ENCODE peak calls at places on chromosome 11, in six cellular contexts. One of them, this sample, is unnamed.

GRCh38 chr11:7527029-7527428 is 13.2 kb downstream of the PPFIBP2 start:
- DNase-seq in cardiac muscle cell: no peak
- DNase-seq in kidney: no peak
- DNase-seq in endodermal cell: no peak
- DNase-seq in Caco-2: no peak
- DNase-seq in uterus: no peak
- DNase-seq in this sample: no peak

GRCh38 chr11:134373591-134374052 is 38.4 kb downstream of the B3GAT1 start:
- DNase-seq in cardiac muscle cell: no peak
- DNase-seq in kidney: peak; percentile 47
- DNase-seq in endodermal cell: no peak
- DNase-seq in Caco-2: no peak
- DNase-seq in uterus: no peak
- DNase-seq in this sample: peak; percentile 29

GRCh38 chr11:60870276-60870675 is 2.9 kb downstream of the ZP1 start:
- DNase-seq in cardiac muscle cell: no peak
- DNase-seq in kidney: no peak
- DNase-seq in endodermal cell: peak; percentile 60
- DNase-seq in Caco-2: no peak
- DNase-seq in uterus: no peak
- DNase-seq in this sample: peak; percentile 14

GRCh38 chr11:14578551-14578956 is 58.4 kb upstream of the PSMA1 start:
- DNase-seq in cardiac muscle cell: peak; percentile 5
- DNase-seq in kidney: no peak
- DNase-seq in endodermal cell: no peak
- DNase-seq in Caco-2: no peak
- DNase-seq in uterus: no peak
- DNase-seq in this sample: no peak

GRCh38 chr11:113730887-113731726 is 25.0 kb upstream of the TMPRSS5 start:
- DNase-seq in cardiac muscle cell: peak; percentile 79
- DNase-seq in kidney: no peak
- DNase-seq in endodermal cell: peak; percentile 81
- DNase-seq in Caco-2: peak; percentile 83
- DNase-seq in uterus: peak; percentile 24
- DNase-seq in this sample: no peak

GRCh38 chr11:14519692-14520085 is 497 bp downstream of the PSMA1 start:
- DNase-seq in cardiac muscle cell: no peak
- DNase-seq in kidney: no peak
- DNase-seq in endodermal cell: no peak
- DNase-seq in Caco-2: no peak
- DNase-seq in uterus: no peak
- DNase-seq in this sample: no peak

GRCh38 chr11:86519064-86519911 is 144.6 kb downstream of the CCDC81 start:
- DNase-seq in cardiac muscle cell: peak; percentile 42
- DNase-seq in kidney: no peak
- DNase-seq in endodermal cell: no peak
- DNase-seq in Caco-2: no peak
- DNase-seq in uterus: peak; percentile 31
- DNase-seq in this sample: no peak

GRCh38 chr11:1838426-1839131 is at the start of gene TNNI2:
- DNase-seq in cardiac muscle cell: no peak
- DNase-seq in kidney: peak; percentile 74
- DNase-seq in endodermal cell: no peak
- DNase-seq in Caco-2: no peak
- DNase-seq in uterus: no peak
- DNase-seq in this sample: peak; percentile 52

GRCh38 chr11:12149672-12150225 is 39.4 kb downstream of the MICAL2 start:
- DNase-seq in cardiac muscle cell: no peak
- DNase-seq in kidney: no peak
- DNase-seq in endodermal cell: no peak
- DNase-seq in Caco-2: no peak
- DNase-seq in uterus: no peak
- DNase-seq in this sample: no peak

GRCh38 chr11:15969281-15969680 is 387.1 kb downstream of the SOX6 start:
- DNase-seq in cardiac muscle cell: peak; percentile 54
- DNase-seq in kidney: no peak
- DNase-seq in endodermal cell: peak; percentile 53
- DNase-seq in Caco-2: no peak
- DNase-seq in uterus: peak; percentile 41
- DNase-seq in this sample: no peak

GRCh38 chr11:128544625-128545024 is 42.7 kb downstream of the ETS1 start:
- DNase-seq in cardiac muscle cell: no peak
- DNase-seq in kidney: no peak
- DNase-seq in endodermal cell: no peak
- DNase-seq in Caco-2: no peak
- DNase-seq in uterus: no peak
- DNase-seq in this sample: no peak

GRCh38 chr11:124586247-124586860 is 16.6 kb downstream of the OR8A1 start:
- DNase-seq in cardiac muscle cell: peak; percentile 67
- DNase-seq in kidney: no peak
- DNase-seq in endodermal cell: peak; percentile 84
- DNase-seq in Caco-2: peak; percentile 59
- DNase-seq in uterus: no peak
- DNase-seq in this sample: peak; percentile 59

GRCh38 chr11:132072044-132072879 is 701.8 kb downstream of the NTM start:
- DNase-seq in cardiac muscle cell: no peak
- DNase-seq in kidney: no peak
- DNase-seq in endodermal cell: no peak
- DNase-seq in Caco-2: no peak
- DNase-seq in uterus: no peak
- DNase-seq in this sample: no peak

GRCh38 chr11:37952035-37952434 is 1354.0 kb upstream of the RAG2 start:
- DNase-seq in cardiac muscle cell: no peak
- DNase-seq in kidney: no peak
- DNase-seq in endodermal cell: no peak
- DNase-seq in Caco-2: no peak
- DNase-seq in uterus: no peak
- DNase-seq in this sample: no peak

GRCh38 chr11:132126973-132127900 is 756.8 kb downstream of the NTM start:
- DNase-seq in cardiac muscle cell: peak; percentile 21
- DNase-seq in kidney: no peak
- DNase-seq in endodermal cell: peak; percentile 78
- DNase-seq in Caco-2: no peak
- DNase-seq in uterus: no peak
- DNase-seq in this sample: no peak

GRCh38 chr11:115458877-115459276 is 45.3 kb downstream of the CADM1 start:
- DNase-seq in cardiac muscle cell: no peak
- DNase-seq in kidney: no peak
- DNase-seq in endodermal cell: no peak
- DNase-seq in Caco-2: no peak
- DNase-seq in uterus: no peak
- DNase-seq in this sample: no peak

GRCh38 chr11:126588630-126589491 is 233.4 kb downstream of the ST3GAL4 start:
- DNase-seq in cardiac muscle cell: no peak
- DNase-seq in kidney: no peak
- DNase-seq in endodermal cell: no peak
- DNase-seq in Caco-2: no peak
- DNase-seq in uterus: no peak
- DNase-seq in this sample: no peak

GRCh38 chr11:102387056-102387781 is 40.2 kb downstream of the BIRC2 start:
- DNase-seq in cardiac muscle cell: no peak
- DNase-seq in kidney: no peak
- DNase-seq in endodermal cell: no peak
- DNase-seq in Caco-2: no peak
- DNase-seq in uterus: no peak
- DNase-seq in this sample: no peak

GRCh38 chr11:25702417-25702816 is 629.5 kb upstream of the ANO3 start:
- DNase-seq in cardiac muscle cell: no peak
- DNase-seq in kidney: no peak
- DNase-seq in endodermal cell: no peak
- DNase-seq in Caco-2: no peak
- DNase-seq in uterus: no peak
- DNase-seq in this sample: no peak

GRCh38 chr11:124670732-124671131 is 2.8 kb downstream of the SIAE start:
- DNase-seq in cardiac muscle cell: no peak
- DNase-seq in kidney: no peak
- DNase-seq in endodermal cell: no peak
- DNase-seq in Caco-2: no peak
- DNase-seq in uterus: no peak
- DNase-seq in this sample: no peak

GRCh38 chr11:75443043-75443442 is 10.0 kb upstream of the KLHL35 start:
- DNase-seq in cardiac muscle cell: no peak
- DNase-seq in kidney: no peak
- DNase-seq in endodermal cell: no peak
- DNase-seq in Caco-2: no peak
- DNase-seq in uterus: no peak
- DNase-seq in this sample: no peak

GRCh38 chr11:73172992-73173656 is 31.0 kb upstream of the FCHSD2 start:
- DNase-seq in cardiac muscle cell: peak; percentile 21
- DNase-seq in kidney: peak; percentile 14
- DNase-seq in endodermal cell: no peak
- DNase-seq in Caco-2: peak; percentile 82
- DNase-seq in uterus: no peak
- DNase-seq in this sample: no peak

GRCh38 chr11:73175551-73176144 is 33.5 kb upstream of the FCHSD2 start:
- DNase-seq in cardiac muscle cell: peak; percentile 41
- DNase-seq in kidney: no peak
- DNase-seq in endodermal cell: no peak
- DNase-seq in Caco-2: peak; percentile 44
- DNase-seq in uterus: no peak
- DNase-seq in this sample: no peak

GRCh38 chr11:73171762-73172161 is 29.6 kb upstream of the FCHSD2 start:
- DNase-seq in cardiac muscle cell: no peak
- DNase-seq in kidney: no peak
- DNase-seq in endodermal cell: no peak
- DNase-seq in Caco-2: no peak
- DNase-seq in uterus: no peak
- DNase-seq in this sample: no peak

GRCh38 chr11:73174495-73174791 is 32.3 kb upstream of the FCHSD2 start:
- DNase-seq in cardiac muscle cell: no peak
- DNase-seq in kidney: peak; percentile 6
- DNase-seq in endodermal cell: no peak
- DNase-seq in Caco-2: no peak
- DNase-seq in uterus: no peak
- DNase-seq in this sample: no peak

GRCh38 chr11:73173755-73174494 is 31.8 kb upstream of the FCHSD2 start:
- DNase-seq in cardiac muscle cell: no peak
- DNase-seq in kidney: peak; percentile 73
- DNase-seq in endodermal cell: no peak
- DNase-seq in Caco-2: no peak
- DNase-seq in uterus: peak; percentile 35
- DNase-seq in this sample: no peak
- H3K4me1 ChIP-seq in cardiac muscle cell: peaks cover 23% of the 10 kb centered on the region
- H3K4me1 ChIP-seq in kidney: peaks cover 13% of the 10 kb centered on the region
- H3K4me1 ChIP-seq in endodermal cell: peaks cover 3% of the 10 kb centered on the region
- H3K4me1 ChIP-seq in Caco-2: peaks cover 44% of the 10 kb centered on the region
- H3K4me1 ChIP-seq in uterus: no peaks in the 10 kb centered on the region
- H3K4me1 ChIP-seq in this sample: peaks cover 40% of the 10 kb centered on the region

DNA sequence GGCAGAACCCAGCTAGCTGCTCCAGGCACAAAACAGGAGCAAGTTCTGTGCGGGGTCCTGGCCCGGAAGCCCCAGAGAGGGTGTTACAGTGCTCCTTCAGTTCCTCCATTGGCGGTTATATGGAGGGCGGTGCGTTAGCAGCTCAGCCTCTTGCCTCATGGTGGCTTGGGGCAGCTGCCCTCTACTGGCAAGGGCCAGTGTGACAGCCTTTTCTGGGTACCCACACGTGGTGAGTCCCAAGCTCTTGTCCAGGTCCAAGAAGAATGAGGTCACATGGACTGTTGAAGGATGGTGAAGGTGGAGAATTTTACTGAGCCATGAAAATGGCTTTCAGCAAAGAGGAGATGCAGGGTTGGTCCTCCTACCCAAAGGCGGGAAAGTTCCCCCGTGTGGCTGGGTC is 100.5 kb downstream of the WT1 start:
- DNase-seq in cardiac muscle cell: no peak
- DNase-seq in kidney: no peak
- DNase-seq in endodermal cell: peak; percentile 95
- DNase-seq in Caco-2: no peak
- DNase-seq in uterus: no peak
- DNase-seq in this sample: no peak
- TF ChIP-seq CTCF in cardiac muscle cell: peak; percentile 23
- TF ChIP-seq CTCF in kidney: no peak
- TF ChIP-seq CTCF in endodermal cell: peak; percentile 75
- TF ChIP-seq CTCF in Caco-2: no peak
- TF ChIP-seq CTCF in uterus: no peak
- TF ChIP-seq CTCF in this sample: peak; percentile 17

DNA sequence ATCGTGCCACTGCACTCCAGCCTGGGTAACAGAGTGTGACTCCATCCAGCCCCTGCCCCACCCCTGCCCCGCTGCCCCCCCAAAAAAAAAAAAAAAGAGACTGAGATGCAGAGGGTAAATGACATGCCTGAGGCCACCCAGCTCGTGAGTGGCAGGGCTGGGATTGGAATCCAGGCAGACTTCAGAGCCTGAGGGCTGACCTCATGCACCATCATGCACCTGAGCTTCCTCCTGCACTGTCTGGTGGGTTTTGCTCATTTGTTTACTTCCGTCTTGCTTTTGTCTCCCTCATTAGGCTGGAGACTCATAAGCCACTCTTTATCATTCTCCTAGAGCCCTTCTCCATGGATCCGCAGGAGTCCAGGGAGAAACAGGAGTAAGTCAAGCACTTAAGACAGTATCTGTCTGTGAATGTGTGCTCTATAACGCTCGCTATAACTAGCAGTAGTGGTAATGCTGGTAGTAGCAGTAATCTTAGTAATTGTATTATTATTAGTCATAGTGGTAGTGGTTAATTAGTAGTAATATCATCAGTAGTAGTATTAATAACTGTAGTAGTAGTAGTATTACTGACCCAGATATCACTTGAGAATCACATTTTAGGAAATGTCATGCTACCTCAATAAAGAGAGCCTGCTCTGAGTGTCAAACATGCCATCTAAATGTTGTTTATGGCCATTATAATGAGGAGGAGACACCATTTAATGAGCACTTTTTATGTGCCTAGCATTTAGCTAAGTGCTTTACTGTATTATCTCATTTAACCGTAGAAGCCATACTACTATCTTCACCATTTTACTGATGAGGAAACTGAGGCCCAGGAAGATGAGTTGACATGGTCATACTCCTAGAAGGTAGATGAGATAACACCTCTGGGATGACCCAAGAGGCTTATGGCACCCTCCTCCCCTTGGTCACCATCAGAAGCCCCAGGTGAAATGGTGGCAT is 85.0 kb downstream of the NAT10 start:
- DNase-seq in cardiac muscle cell: no peak
- DNase-seq in kidney: no peak
- DNase-seq in endodermal cell: no peak
- DNase-seq in Caco-2: no peak
- DNase-seq in uterus: no peak
- DNase-seq in this sample: no peak
- H3K4me1 ChIP-seq in cardiac muscle cell: peaks cover 15% of the 10 kb centered on the region
- H3K4me1 ChIP-seq in kidney: peaks cover 16% of the 10 kb centered on the region
- H3K4me1 ChIP-seq in endodermal cell: peaks cover 8% of the 10 kb centered on the region
- H3K4me1 ChIP-seq in Caco-2: no peaks in the 10 kb centered on the region
- H3K4me1 ChIP-seq in uterus: no peaks in the 10 kb centered on the region
- H3K4me1 ChIP-seq in this sample: no peaks in the 10 kb centered on the region

DNA sequence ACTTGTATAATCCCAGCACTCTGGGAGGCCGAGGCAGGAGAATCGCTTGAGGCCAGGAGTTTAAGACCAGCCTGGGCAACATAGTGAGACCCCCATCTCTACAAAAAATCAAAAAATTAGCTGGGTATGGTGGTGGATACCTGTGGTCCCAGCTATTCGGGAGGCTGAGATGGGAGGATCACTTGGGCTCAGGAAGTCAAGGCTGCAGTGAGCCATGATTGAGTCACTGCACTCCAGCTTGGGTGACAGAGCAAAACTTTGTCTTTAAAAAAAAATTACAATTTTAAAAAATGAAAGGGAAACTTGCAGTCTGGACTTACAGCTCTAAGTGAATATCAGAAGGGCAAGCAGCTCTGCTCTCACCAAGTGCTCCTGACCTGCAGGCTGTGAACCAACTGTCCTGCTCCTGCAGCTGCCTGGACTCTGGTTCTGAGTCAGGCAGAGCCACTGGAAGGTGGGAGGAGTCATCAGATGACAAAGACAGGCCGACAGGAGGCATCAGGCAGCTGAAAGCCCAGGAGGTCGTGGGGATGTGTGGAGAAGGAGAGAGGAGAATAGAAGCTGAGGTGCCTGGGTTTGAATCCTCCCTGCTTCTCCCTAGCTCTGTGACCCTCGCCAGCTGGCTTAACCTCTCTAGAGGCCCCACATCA is 9.6 kb downstream of the SMTNL1 start:
- DNase-seq in cardiac muscle cell: no peak
- DNase-seq in kidney: no peak
- DNase-seq in endodermal cell: peak; percentile 84
- DNase-seq in Caco-2: peak; percentile 58
- DNase-seq in uterus: no peak
- DNase-seq in this sample: no peak
- TF ChIP-seq CTCF in cardiac muscle cell: peak; percentile 19
- TF ChIP-seq CTCF in kidney: no peak
- TF ChIP-seq CTCF in endodermal cell: peak; percentile 44
- TF ChIP-seq CTCF in Caco-2: no peak
- TF ChIP-seq CTCF in uterus: no peak
- TF ChIP-seq CTCF in this sample: no peak

This sample was measured in lower lobe of right lung.